ENCODE peak calls at places on chromosome 20, in four cellular contexts. L is CD4-positive, CD25-positive, alpha-beta regulatory T cell; F is fibroblast of villous mesenchyme; W is H1. H is an unnamed sample.

GRCh38 chr20:7608246-7608645 is 332.0 kb downstream of the HAO1 start:
- DNase-seq in L (no peak), F (no peak), W (no peak), H (no peak)

GRCh38 chr20:4813076-4813838 is 91.5 kb downstream of the PRND start:
- DNase-seq in L (no peak), F (no peak), W (no peak), H (no peak)

GRCh38 chr20:22977047-22977785 is 57.9 kb upstream of the SSTR4 start:
- DNase-seq in L (no peak), F (no peak), W (no peak), H (no peak)

GRCh38 chr20:13430346-13431002 is 208.3 kb downstream of the TASP1 start:
- DNase-seq in L (no peak), F (no peak), W (no peak), H (peak)

GRCh38 chr20:51404297-51405060 is 138.0 kb downstream of the NFATC2 start:
- DNase-seq in L (peak), F (peak), W (no peak), H (no peak)

GRCh38 chr20:17889226-17889625 is 79.4 kb downstream of the SNX5 start:
- DNase-seq in L (no peak), F (peak), W (no peak), H (no peak)

GRCh38 chr20:37577972-37578371 is 50.3 kb upstream of the BLCAP start:
- DNase-seq in L (no peak), F (no peak), W (no peak), H (no peak)

GRCh38 chr20:59623133-59623532 is 18.8 kb downstream of the PHACTR3 start:
- DNase-seq in L (no peak), F (no peak), W (no peak), H (no peak)

GRCh38 chr20:43680976-43681375 is 14.1 kb downstream of the MYBL2 start:
- DNase-seq in L (no peak), F (no peak), W (no peak), H (no peak)

GRCh38 chr20:17860306-17861197 is 108.0 kb downstream of the SNX5 start:
- DNase-seq in L (no peak), F (no peak), W (no peak), H (no peak)

GRCh38 chr20:48831702-48832422 is 4.1 kb upstream of the PREX1 start:
- DNase-seq in L (no peak), F (peak), W (no peak), H (no peak)

GRCh38 chr20:58585753-58586540 is 65.1 kb upstream of the STX16 start:
- DNase-seq in L (no peak), F (no peak), W (no peak), H (no peak)

GRCh38 chr20:8414611-8415274 is 282.7 kb downstream of the PLCB1 start:
- DNase-seq in L (no peak), F (peak), W (no peak), H (no peak)

GRCh38 chr20:14337400-14338171 is at the start of gene FLRT3:
- DNase-seq in L (no peak), F (peak), W (peak), H (peak)

GRCh38 chr20:40880063-40880715 is 148.4 kb upstream of the TOP1 start:
- DNase-seq in L (no peak), F (no peak), W (no peak), H (peak)

GRCh38 chr20:2872304-2873009 is 824 bp upstream of the PTPRA start:
- DNase-seq in L (peak), F (peak), W (no peak), H (peak)

GRCh38 chr20:4719190-4719589 is 2.5 kb upstream of the PRND start:
- DNase-seq in L (no peak), F (no peak), W (no peak), H (no peak)

GRCh38 chr20:55269913-55270312 is 735.4 kb downstream of the CBLN4 start:
- DNase-seq in L (no peak), F (no peak), W (no peak), H (no peak)

GRCh38 chr20:39429716-39430115 is 467.6 kb downstream of the DHX35 start:
- DNase-seq in L (no peak), F (no peak), W (no peak), H (peak)

GRCh38 chr20:9516658-9516987 is 2.2 kb downstream of the LAMP5 start:
- DNase-seq in L (no peak), F (no peak), W (no peak), H (no peak)

GRCh38 chr20:9515211-9515580 is 806 bp downstream of the LAMP5 start:
- DNase-seq in L (no peak), F (no peak), W (no peak), H (no peak)

GRCh38 chr20:9514072-9514460 is 324 bp upstream of the LAMP5 start:
- DNase-seq in L (no peak), F (no peak), W (no peak), H (no peak)

GRCh38 chr20:9515761-9516657 is 1.6 kb downstream of the LAMP5 start:
- DNase-seq in L (no peak), F (no peak), W (no peak), H (no peak)

GRCh38 chr20:9514461-9515210 is at the start of gene LAMP5:
- DNase-seq in L (no peak), F (no peak), W (no peak), H (no peak)
- H3K4me3 ChIP-seq in L (no peak), F (no peak), W (peak), H (no peak)

GRCh38 chr20:35618032-35618371 is 2.4 kb downstream of the SPAG4 start:
- DNase-seq in L (no peak), F (no peak), W (no peak), H (no peak)
- H3K4me3 ChIP-seq in L (peak), F (peak), W (peak), H (no peak)

GRCh38 chr20:25394996-25395395 is 4.4 kb upstream of the ABHD12 start:
- DNase-seq in L (no peak), F (no peak), W (no peak), H (no peak)
- H3K4me3 ChIP-seq in L (no peak), F (no peak), W (no peak), H (no peak)

DNA sequence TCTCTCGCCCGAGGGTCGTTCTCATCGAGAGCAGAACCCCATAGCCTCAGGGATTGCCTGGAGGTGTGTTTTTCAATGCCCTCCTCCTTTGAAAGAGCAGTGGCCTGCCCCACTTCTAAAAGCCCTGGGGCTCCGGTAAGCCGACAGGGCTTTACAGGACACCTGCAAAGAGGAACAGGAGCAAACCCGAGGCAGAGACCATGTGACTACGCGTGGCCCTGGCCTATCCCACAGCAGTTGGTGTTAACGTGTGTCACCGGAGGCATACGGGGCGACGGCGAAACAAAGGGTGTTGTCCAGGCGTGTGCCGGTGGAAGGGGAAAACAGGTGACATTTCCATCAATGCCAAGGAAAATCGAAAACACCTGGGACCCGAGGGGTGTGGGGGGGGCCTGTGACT is 972.9 kb upstream of the DEFB115 start:
- DNase-seq in L (no peak), F (no peak), W (no peak), H (no peak)
- H3K4me3 ChIP-seq in L (peak), F (peak), W (no peak), H (no peak)

DNA sequence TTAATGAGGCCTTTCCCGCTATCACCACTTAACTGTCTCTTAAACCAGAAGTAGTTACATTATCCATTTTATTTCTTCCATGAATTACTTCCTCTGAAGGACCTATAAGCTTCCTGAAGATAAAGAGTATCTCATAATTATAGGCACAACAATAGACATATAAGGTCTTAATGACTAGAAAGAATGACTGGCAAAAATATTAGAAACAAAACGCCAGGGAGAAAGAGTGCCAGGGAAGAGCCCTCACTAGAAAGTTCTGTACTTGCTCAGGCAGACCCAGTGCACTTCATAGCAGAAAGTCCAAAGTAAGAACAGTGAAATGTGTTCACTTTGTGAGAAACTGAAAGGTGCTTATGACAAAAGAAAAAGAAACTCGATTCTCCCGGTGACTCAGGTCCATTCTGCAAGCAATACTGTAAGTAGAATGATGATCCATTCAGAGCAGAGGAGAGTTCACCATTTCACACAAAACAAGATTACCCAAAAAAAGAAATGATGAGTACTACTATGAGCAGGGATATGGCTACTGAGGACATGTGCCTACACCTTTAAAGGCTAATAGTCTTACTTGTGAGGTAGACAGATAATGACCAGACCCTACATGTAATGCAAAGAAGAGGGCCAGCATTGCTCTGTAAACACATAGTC is 5.5 kb downstream of the ZNF334 start:
- DNase-seq in L (no peak), F (no peak), W (no peak), H (no peak)
- H3K4me3 ChIP-seq in L (no peak), F (no peak), W (no peak), H (no peak)

GRCh38 chr20:21395666-21396044 is 1.7 kb downstream of the NKX2-4 start:
- DNase-seq in L (peak), F (no peak), W (no peak), H (peak)

GRCh38 chr20:21397341-21398108 is at the start of gene NKX2-4:
- DNase-seq in L (no peak), F (no peak), W (no peak), H (no peak)

GRCh38 chr20:21396921-21397340 is 395 bp downstream of the NKX2-4 start:
- DNase-seq in L (no peak), F (no peak), W (no peak), H (no peak)

GRCh38 chr20:21395039-21395665 is 2.2 kb downstream of the NKX2-4 start:
- DNase-seq in L (no peak), F (no peak), W (no peak), H (no peak)

GRCh38 chr20:21396045-21396893 is 1.1 kb downstream of the NKX2-4 start:
- DNase-seq in L (no peak), F (no peak), W (no peak), H (no peak)
- H3K4me3 ChIP-seq in L (no peak), F (no peak), W (peak), H (no peak)

DNA sequence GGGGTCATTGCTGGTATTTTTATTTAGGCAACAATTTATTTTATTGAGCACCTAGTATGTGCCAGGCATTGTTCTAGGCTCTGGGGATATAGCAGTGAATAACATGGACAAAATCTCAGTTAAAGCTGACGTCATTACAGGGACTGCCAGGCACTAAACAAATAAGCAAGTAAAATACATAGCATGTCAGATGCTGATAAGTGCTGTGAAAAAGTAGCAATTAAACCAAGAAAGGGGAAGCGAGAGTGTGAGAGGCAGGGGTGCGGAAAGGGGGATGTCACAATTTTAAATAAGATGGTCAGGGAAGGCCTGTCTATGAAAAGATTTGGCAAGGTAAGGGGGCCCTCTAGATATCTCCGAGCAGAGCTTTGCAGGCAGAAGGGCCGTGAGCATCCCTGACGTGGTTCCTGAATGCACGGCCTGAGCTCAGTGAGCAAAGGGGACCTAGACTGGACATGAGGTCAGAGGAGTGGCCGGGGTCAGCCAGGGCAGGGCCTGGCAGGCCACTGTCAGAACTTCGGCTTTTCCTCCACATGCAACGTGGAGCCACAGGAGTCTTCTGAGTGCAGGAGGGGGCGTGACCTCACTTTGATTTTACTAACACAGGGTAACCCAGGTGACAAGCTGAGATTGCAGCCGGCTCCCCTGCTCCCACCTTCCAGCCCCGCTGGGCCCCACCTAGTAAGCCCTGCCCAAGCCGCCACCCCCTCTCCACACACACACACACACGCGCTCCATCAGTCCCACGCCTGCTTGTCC is 24.2 kb upstream of the SIRPA start:
- DNase-seq in L (no peak), F (no peak), W (no peak), H (no peak)
- H3K4me3 ChIP-seq in L (no peak), F (no peak), W (no peak), H (no peak)

GRCh38 chr20:9439806-9440205 is 74.6 kb upstream of the LAMP5 start:
- DNase-seq in L (no peak), F (no peak), W (no peak), H (no peak)

GRCh38 chr20:9441948-9442347 is 72.4 kb upstream of the LAMP5 start:
- DNase-seq in L (no peak), F (no peak), W (no peak), H (no peak)

GRCh38 chr20:9444921-9445320 is 69.5 kb upstream of the LAMP5 start:
- DNase-seq in L (no peak), F (no peak), W (no peak), H (no peak)

GRCh38 chr20:9440891-9441290 is 73.5 kb upstream of the LAMP5 start:
- DNase-seq in L (no peak), F (no peak), W (no peak), H (no peak)

GRCh38 chr20:9442858-9443257 is 71.5 kb upstream of the LAMP5 start:
- DNase-seq in L (no peak), F (no peak), W (no peak), H (peak)
- H3K4me3 ChIP-seq in L (no peak), F (no peak), W (no peak), H (no peak)

DNA sequence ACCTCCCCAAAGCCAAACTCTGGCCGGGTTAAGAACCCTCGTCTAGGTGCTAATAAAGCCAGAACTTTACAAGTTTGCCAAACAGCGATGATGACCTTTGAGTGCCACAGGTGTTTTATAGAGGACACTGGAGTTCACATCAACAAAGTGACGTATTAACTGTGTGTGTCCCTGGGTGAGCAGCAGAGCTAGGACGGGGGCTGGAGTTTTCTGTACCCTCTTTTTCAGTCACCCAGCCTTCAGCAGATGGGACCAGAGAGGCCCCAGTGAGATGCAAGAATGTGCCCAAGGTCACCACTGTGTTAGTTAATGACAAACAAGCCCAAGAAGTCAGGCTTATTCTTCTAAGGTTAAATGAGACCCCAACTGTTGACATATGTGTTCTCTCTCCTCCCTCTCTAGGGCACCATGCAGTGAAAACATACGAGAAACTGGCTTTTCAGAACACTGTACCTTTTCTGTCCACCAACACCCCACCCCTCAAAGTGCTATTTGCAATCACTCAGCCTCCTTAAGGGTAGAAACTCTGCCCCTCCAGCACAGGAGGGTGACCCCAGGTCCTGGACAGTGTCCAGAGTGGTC is 5.3 kb downstream of the SDC4 start:
- DNase-seq in L (no peak), F (no peak), W (no peak), H (no peak)
- H3K4me3 ChIP-seq in L (no peak), F (peak), W (peak), H (no peak)